ENCODE peak calls at places on chromosomes 16 and 17, in ten cellular contexts. One of them, this sample, is unnamed.

GRCh38 chr17:16255481-16255901 is 38.5 kb downstream of the PIGL start:
- DNase-seq in tibial artery: peak; percentile 87
- DNase-seq in ovary: peak; percentile 78
- DNase-seq in fibroblast of mammary gland: peak; percentile 47
- DNase-seq in dorsolateral prefrontal cortex: peak; percentile 28
- DNase-seq in OCI-LY7: no peak
- DNase-seq in lower lobe of right lung: peak; percentile 47
- DNase-seq in lower leg skin: no peak
- DNase-seq in heart left ventricle: peak; percentile 64
- DNase-seq in right atrium auricular region: peak; percentile 61
- DNase-seq in this sample: no peak

GRCh38 chr17:56173026-56173425 is 19.8 kb downstream of the ANKFN1 start:
- DNase-seq in tibial artery: no peak
- DNase-seq in ovary: no peak
- DNase-seq in fibroblast of mammary gland: no peak
- DNase-seq in dorsolateral prefrontal cortex: no peak
- DNase-seq in OCI-LY7: no peak
- DNase-seq in lower lobe of right lung: no peak
- DNase-seq in lower leg skin: no peak
- DNase-seq in heart left ventricle: no peak
- DNase-seq in right atrium auricular region: no peak
- DNase-seq in this sample: no peak

GRCh38 chr17:3532859-3533142 is 24.8 kb downstream of the TRPV3 start:
- DNase-seq in tibial artery: peak; percentile 56
- DNase-seq in ovary: no peak
- DNase-seq in fibroblast of mammary gland: no peak
- DNase-seq in dorsolateral prefrontal cortex: no peak
- DNase-seq in OCI-LY7: no peak
- DNase-seq in lower lobe of right lung: no peak
- DNase-seq in lower leg skin: no peak
- DNase-seq in heart left ventricle: no peak
- DNase-seq in right atrium auricular region: no peak
- DNase-seq in this sample: no peak

GRCh38 chr16:25371342-25371741 is 113.7 kb upstream of the ZKSCAN2 start:
- DNase-seq in tibial artery: no peak
- DNase-seq in ovary: no peak
- DNase-seq in fibroblast of mammary gland: no peak
- DNase-seq in dorsolateral prefrontal cortex: no peak
- DNase-seq in OCI-LY7: no peak
- DNase-seq in lower lobe of right lung: no peak
- DNase-seq in lower leg skin: no peak
- DNase-seq in heart left ventricle: no peak
- DNase-seq in right atrium auricular region: no peak
- DNase-seq in this sample: no peak

GRCh38 chr17:59851431-59852375 is 41.0 kb downstream of the TUBD1 start:
- DNase-seq in tibial artery: peak; percentile 68
- DNase-seq in ovary: peak; percentile 80
- DNase-seq in fibroblast of mammary gland: peak; percentile 99
- DNase-seq in dorsolateral prefrontal cortex: no peak
- DNase-seq in OCI-LY7: no peak
- DNase-seq in lower lobe of right lung: no peak
- DNase-seq in lower leg skin: peak; percentile 79
- DNase-seq in heart left ventricle: no peak
- DNase-seq in right atrium auricular region: no peak
- DNase-seq in this sample: no peak

GRCh38 chr17:39867891-39868553 is at the start of gene ZPBP2:
- DNase-seq in tibial artery: no peak
- DNase-seq in ovary: no peak
- DNase-seq in fibroblast of mammary gland: no peak
- DNase-seq in dorsolateral prefrontal cortex: no peak
- DNase-seq in OCI-LY7: no peak
- DNase-seq in lower lobe of right lung: no peak
- DNase-seq in lower leg skin: no peak
- DNase-seq in heart left ventricle: no peak
- DNase-seq in right atrium auricular region: no peak
- DNase-seq in this sample: no peak

GRCh38 chr17:19659366-19660177 is 11.0 kb downstream of the ALDH3A2 start:
- DNase-seq in tibial artery: no peak
- DNase-seq in ovary: no peak
- DNase-seq in fibroblast of mammary gland: no peak
- DNase-seq in dorsolateral prefrontal cortex: no peak
- DNase-seq in OCI-LY7: no peak
- DNase-seq in lower lobe of right lung: no peak
- DNase-seq in lower leg skin: no peak
- DNase-seq in heart left ventricle: no peak
- DNase-seq in right atrium auricular region: no peak
- DNase-seq in this sample: no peak

GRCh38 chr17:56426901-56427300 is 166.6 kb upstream of the NOG start:
- DNase-seq in tibial artery: no peak
- DNase-seq in ovary: no peak
- DNase-seq in fibroblast of mammary gland: no peak
- DNase-seq in dorsolateral prefrontal cortex: no peak
- DNase-seq in OCI-LY7: no peak
- DNase-seq in lower lobe of right lung: no peak
- DNase-seq in lower leg skin: no peak
- DNase-seq in heart left ventricle: no peak
- DNase-seq in right atrium auricular region: no peak
- DNase-seq in this sample: no peak

GRCh38 chr17:49646391-49647255 is 31.3 kb downstream of the SPOP start:
- DNase-seq in tibial artery: peak; percentile 84
- DNase-seq in ovary: no peak
- DNase-seq in fibroblast of mammary gland: peak; percentile 74
- DNase-seq in dorsolateral prefrontal cortex: no peak
- DNase-seq in OCI-LY7: no peak
- DNase-seq in lower lobe of right lung: no peak
- DNase-seq in lower leg skin: no peak
- DNase-seq in heart left ventricle: no peak
- DNase-seq in right atrium auricular region: no peak
- DNase-seq in this sample: peak; percentile 13

GRCh38 chr17:49645654-49646053 is 32.2 kb downstream of the SPOP start:
- DNase-seq in tibial artery: no peak
- DNase-seq in ovary: no peak
- DNase-seq in fibroblast of mammary gland: no peak
- DNase-seq in dorsolateral prefrontal cortex: no peak
- DNase-seq in OCI-LY7: no peak
- DNase-seq in lower lobe of right lung: no peak
- DNase-seq in lower leg skin: no peak
- DNase-seq in heart left ventricle: no peak
- DNase-seq in right atrium auricular region: no peak
- DNase-seq in this sample: no peak

DNA sequence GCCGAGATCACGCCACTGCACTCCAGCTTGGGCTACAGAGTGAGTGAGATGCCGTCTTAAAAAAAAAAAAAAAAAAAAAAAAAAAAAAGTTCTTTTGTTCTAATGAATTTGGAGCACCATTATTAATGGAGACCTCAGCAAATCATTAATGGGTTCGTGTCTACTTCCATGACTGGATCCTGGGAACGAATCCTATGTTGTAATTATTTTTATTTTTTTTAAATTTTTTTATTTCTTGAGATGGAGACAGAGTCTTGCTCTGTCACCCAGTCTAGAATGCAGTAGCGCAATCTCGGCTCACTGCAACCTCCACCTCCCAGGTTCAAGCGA is 30.7 kb downstream of the SPOP start:
- DNase-seq in tibial artery: no peak
- DNase-seq in ovary: no peak
- DNase-seq in fibroblast of mammary gland: no peak
- DNase-seq in dorsolateral prefrontal cortex: no peak
- DNase-seq in OCI-LY7: no peak
- DNase-seq in lower lobe of right lung: no peak
- DNase-seq in lower leg skin: no peak
- DNase-seq in heart left ventricle: no peak
- DNase-seq in right atrium auricular region: no peak
- DNase-seq in this sample: no peak
- H3K4me3 ChIP-seq in tibial artery: peak overlapping the region; percentile 37
- H3K4me3 ChIP-seq in ovary: no peak overlapping the region
- H3K4me3 ChIP-seq in fibroblast of mammary gland: no peak overlapping the region
- H3K4me3 ChIP-seq in dorsolateral prefrontal cortex: no peak overlapping the region
- H3K4me3 ChIP-seq in OCI-LY7: no peak overlapping the region
- H3K4me3 ChIP-seq in lower lobe of right lung: no peak overlapping the region
- H3K4me3 ChIP-seq in lower leg skin: no peak overlapping the region
- H3K4me3 ChIP-seq in heart left ventricle: no peak overlapping the region
- H3K4me3 ChIP-seq in right atrium auricular region: no peak overlapping the region
- H3K4me3 ChIP-seq in this sample: no peak overlapping the region

DNA sequence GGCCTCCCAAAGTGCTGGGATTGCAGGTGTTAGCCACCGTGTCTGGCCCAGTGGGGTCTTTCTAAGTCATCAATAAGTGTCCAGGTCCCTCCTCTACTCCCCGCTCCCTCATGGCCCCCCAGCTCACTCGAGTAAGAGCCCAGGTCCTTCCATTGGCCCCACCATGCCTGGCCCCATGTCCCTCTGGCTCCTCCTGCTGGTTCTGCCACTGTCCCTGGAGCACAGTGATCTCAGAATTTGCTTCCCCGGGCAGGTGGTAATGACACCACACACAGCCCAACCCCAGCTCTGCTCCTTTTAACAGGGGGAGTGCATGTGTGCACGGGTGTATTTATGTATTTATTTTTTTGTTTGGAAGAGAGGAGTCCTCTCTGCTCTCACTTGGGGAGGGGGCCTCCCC is 19.6 kb downstream of the MGAT5B start:
- DNase-seq in tibial artery: no peak
- DNase-seq in ovary: no peak
- DNase-seq in fibroblast of mammary gland: no peak
- DNase-seq in dorsolateral prefrontal cortex: no peak
- DNase-seq in OCI-LY7: no peak
- DNase-seq in lower lobe of right lung: no peak
- DNase-seq in lower leg skin: no peak
- DNase-seq in heart left ventricle: no peak
- DNase-seq in right atrium auricular region: no peak
- DNase-seq in this sample: no peak
- TF ChIP-seq CTCF in tibial artery: no peak
- TF ChIP-seq CTCF in ovary: no peak
- TF ChIP-seq CTCF in fibroblast of mammary gland: no peak
- TF ChIP-seq CTCF in dorsolateral prefrontal cortex: no peak
- TF ChIP-seq CTCF in OCI-LY7: peak; percentile 50
- TF ChIP-seq CTCF in lower lobe of right lung: no peak
- TF ChIP-seq CTCF in lower leg skin: no peak
- TF ChIP-seq CTCF in heart left ventricle: no peak
- TF ChIP-seq CTCF in right atrium auricular region: no peak
- TF ChIP-seq CTCF in this sample: no peak

GRCh38 chr17:50199651-50200446 is 1.6 kb downstream of the COL1A1 start:
- DNase-seq in tibial artery: peak; percentile 99
- DNase-seq in ovary: peak; percentile 98
- DNase-seq in fibroblast of mammary gland: peak; percentile 94
- DNase-seq in dorsolateral prefrontal cortex: no peak
- DNase-seq in OCI-LY7: peak; percentile 37
- DNase-seq in lower lobe of right lung: peak; percentile 93
- DNase-seq in lower leg skin: peak; percentile 93
- DNase-seq in heart left ventricle: peak; percentile 93
- DNase-seq in right atrium auricular region: peak; percentile 94
- DNase-seq in this sample: peak; percentile 40

GRCh38 chr17:50196036-50196435 is 5.4 kb downstream of the COL1A1 start:
- DNase-seq in tibial artery: peak; percentile 68
- DNase-seq in ovary: no peak
- DNase-seq in fibroblast of mammary gland: no peak
- DNase-seq in dorsolateral prefrontal cortex: no peak
- DNase-seq in OCI-LY7: no peak
- DNase-seq in lower lobe of right lung: no peak
- DNase-seq in lower leg skin: no peak
- DNase-seq in heart left ventricle: no peak
- DNase-seq in right atrium auricular region: no peak
- DNase-seq in this sample: no peak

GRCh38 chr17:50199211-50199633 is 2.2 kb downstream of the COL1A1 start:
- DNase-seq in tibial artery: peak; percentile 78
- DNase-seq in ovary: peak; percentile 65
- DNase-seq in fibroblast of mammary gland: no peak
- DNase-seq in dorsolateral prefrontal cortex: no peak
- DNase-seq in OCI-LY7: no peak
- DNase-seq in lower lobe of right lung: peak; percentile 39
- DNase-seq in lower leg skin: no peak
- DNase-seq in heart left ventricle: no peak
- DNase-seq in right atrium auricular region: no peak
- DNase-seq in this sample: no peak

GRCh38 chr17:50196826-50197225 is 4.6 kb downstream of the COL1A1 start:
- DNase-seq in tibial artery: peak; percentile 84
- DNase-seq in ovary: no peak
- DNase-seq in fibroblast of mammary gland: peak; percentile 91
- DNase-seq in dorsolateral prefrontal cortex: no peak
- DNase-seq in OCI-LY7: no peak
- DNase-seq in lower lobe of right lung: no peak
- DNase-seq in lower leg skin: no peak
- DNase-seq in heart left ventricle: no peak
- DNase-seq in right atrium auricular region: no peak
- DNase-seq in this sample: no peak

DNA sequence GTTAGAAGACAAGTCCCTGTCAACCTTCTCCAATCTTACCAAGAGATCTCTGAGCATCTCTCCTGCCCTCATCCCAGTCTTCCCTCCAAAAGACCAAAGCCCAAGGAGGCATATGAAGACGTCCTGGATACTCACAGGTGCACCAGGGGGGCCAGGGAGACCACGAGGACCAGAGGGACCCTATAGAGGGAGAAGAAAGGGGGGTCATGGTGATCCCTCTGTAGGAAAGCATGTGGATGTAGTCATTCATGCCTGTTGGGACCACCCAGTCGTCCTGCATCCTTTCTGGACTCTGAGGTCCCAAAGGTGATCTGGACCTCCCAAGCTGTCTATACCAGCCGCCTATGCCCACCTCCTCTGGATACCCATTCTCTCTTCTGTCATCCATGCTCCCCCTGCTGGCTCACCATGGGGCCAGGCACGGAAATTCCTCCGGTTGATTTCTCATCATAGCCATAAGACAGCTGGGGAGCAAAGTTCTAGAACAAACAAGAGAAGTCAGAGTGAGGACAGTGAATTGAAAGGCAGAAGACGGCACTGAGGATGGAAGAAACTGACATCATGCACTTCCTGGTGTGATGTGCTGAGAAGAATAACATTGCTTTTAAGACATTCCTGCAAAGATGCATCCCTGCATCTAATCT is 3.3 kb downstream of the COL1A1 start:
- DNase-seq in tibial artery: peak; percentile 86
- DNase-seq in ovary: no peak
- DNase-seq in fibroblast of mammary gland: peak; percentile 73
- DNase-seq in dorsolateral prefrontal cortex: no peak
- DNase-seq in OCI-LY7: peak; percentile 60
- DNase-seq in lower lobe of right lung: peak; percentile 61
- DNase-seq in lower leg skin: peak; percentile 70
- DNase-seq in heart left ventricle: peak; percentile 60
- DNase-seq in right atrium auricular region: peak; percentile 79
- DNase-seq in this sample: no peak
- H3K4me3 ChIP-seq in tibial artery: no peak overlapping the region
- H3K4me3 ChIP-seq in ovary: no peak overlapping the region
- H3K4me3 ChIP-seq in fibroblast of mammary gland: peak overlapping the region; percentile 100
- H3K4me3 ChIP-seq in dorsolateral prefrontal cortex: no peak overlapping the region
- H3K4me3 ChIP-seq in OCI-LY7: no peak overlapping the region
- H3K4me3 ChIP-seq in lower lobe of right lung: no peak overlapping the region
- H3K4me3 ChIP-seq in lower leg skin: no peak overlapping the region
- H3K4me3 ChIP-seq in heart left ventricle: no peak overlapping the region
- H3K4me3 ChIP-seq in right atrium auricular region: no peak overlapping the region
- H3K4me3 ChIP-seq in this sample: no peak overlapping the region

DNA sequence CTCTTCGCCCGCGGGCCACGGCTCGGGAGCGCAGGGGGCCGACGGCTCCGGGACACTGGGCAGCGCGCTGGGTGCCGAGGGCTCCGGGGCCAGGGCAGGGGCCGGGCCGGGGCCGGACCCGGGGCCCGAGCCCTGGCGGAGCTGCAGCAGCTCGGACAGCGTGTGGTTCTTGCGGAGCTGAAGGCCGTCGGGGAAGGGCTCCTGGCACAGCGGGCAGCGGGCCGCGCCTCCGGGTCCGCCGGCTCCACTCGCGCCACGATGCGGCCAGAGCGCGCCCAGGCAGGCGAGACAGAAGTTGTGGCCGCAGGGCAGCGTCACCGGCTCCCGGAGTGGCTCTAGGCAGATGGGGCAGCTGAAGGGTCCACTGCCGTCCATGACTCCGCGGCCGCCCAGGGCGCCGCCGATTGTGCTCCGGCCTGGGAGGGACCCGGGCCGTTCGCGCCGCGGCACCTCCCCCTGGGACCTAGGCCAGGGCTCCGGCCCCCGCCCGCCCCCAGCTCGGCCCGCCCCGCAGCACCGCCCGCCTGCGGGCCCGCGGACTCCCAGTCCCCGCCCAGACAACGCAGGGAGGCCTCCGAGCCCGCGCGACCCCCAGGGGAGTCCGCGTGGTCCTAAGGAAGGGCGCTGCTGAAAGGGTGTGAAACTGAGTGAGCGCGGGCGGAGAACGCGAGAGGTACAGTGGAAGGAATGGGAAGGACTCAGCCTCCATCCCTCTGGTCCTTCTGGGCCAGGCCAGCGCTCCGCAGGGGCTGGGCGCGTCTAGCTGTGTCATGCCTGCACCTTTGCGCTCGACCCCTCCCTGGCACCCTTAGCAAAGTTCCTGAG is at the start of gene TRIM47:
- DNase-seq in tibial artery: peak; percentile 90
- DNase-seq in ovary: peak; percentile 87
- DNase-seq in fibroblast of mammary gland: peak; percentile 46
- DNase-seq in dorsolateral prefrontal cortex: peak; percentile 33
- DNase-seq in OCI-LY7: no peak
- DNase-seq in lower lobe of right lung: peak; percentile 73
- DNase-seq in lower leg skin: no peak
- DNase-seq in heart left ventricle: peak; percentile 87
- DNase-seq in right atrium auricular region: peak; percentile 72
- DNase-seq in this sample: no peak
- TF ChIP-seq CTCF in tibial artery: peak; percentile 45
- TF ChIP-seq CTCF in ovary: peak; percentile 7
- TF ChIP-seq CTCF in fibroblast of mammary gland: peak; percentile 20
- TF ChIP-seq CTCF in dorsolateral prefrontal cortex: no peak
- TF ChIP-seq CTCF in OCI-LY7: peak; percentile 14
- TF ChIP-seq CTCF in lower lobe of right lung: no peak
- TF ChIP-seq CTCF in lower leg skin: no peak
- TF ChIP-seq CTCF in heart left ventricle: no peak
- TF ChIP-seq CTCF in right atrium auricular region: no peak
- TF ChIP-seq CTCF in this sample: no peak